ENCODE peak calls at places on chromosomes 1 and 21, in nine cellular contexts. S, Q, U, A, N, J, D, P and W are unnamed samples.

GRCh38 chr1:27668808-27669723 is 2.9 kb downstream of the IFI6 start:
- DNase-seq in N (peak), D (peak), S (peak), P (peak), A (no peak), J (peak), Q (peak), U (peak), W (no peak)

GRCh38 chr1:3652538-3653285 is 396 bp downstream of the TP73 start:
- DNase-seq in A (no peak), Q (no peak), N (peak), J (no peak), S (no peak), D (no peak), P (no peak), U (no peak), W (no peak)

GRCh38 chr1:47696911-47697441 is 259.1 kb downstream of the FOXD2 start:
- DNase-seq in D (no peak), A (no peak), Q (no peak), U (no peak), P (no peak), S (peak), N (peak), J (no peak), W (no peak)

GRCh38 chr21:29350246-29350779 is 51.6 kb downstream of the BACH1 start:
- DNase-seq in S (no peak), N (no peak), J (no peak), D (no peak), Q (no peak), P (peak), U (no peak), A (no peak), W (no peak)

GRCh38 chr1:206909167-206909882 is 12.1 kb downstream of the IL24 start:
- DNase-seq in P (peak), A (peak), N (peak), J (peak), S (no peak), U (peak), Q (peak), D (peak), W (no peak)

GRCh38 chr1:232291258-232291657 is 338.7 kb downstream of the SIPA1L2 start:
- DNase-seq in D (peak), Q (no peak), P (no peak), J (peak), S (no peak), A (no peak), U (no peak), N (no peak), W (no peak)

GRCh38 chr1:27571439-27572018 is 32.4 kb downstream of the AHDC1 start:
- DNase-seq in S (peak), P (no peak), Q (peak), N (no peak), A (no peak), D (no peak), J (no peak), U (no peak), W (no peak)

GRCh38 chr1:89953072-89953626 is 41.8 kb upstream of the ZNF326 start:
- DNase-seq in J (peak), U (no peak), P (peak), N (no peak), A (peak), Q (peak), S (no peak), D (peak), W (peak)

GRCh38 chr1:149945206-149945605 is 8.5 kb upstream of the MTMR11 start:
- DNase-seq in P (no peak), S (no peak), Q (no peak), A (no peak), J (no peak), N (no peak), U (no peak), D (no peak), W (no peak)

GRCh38 chr1:43199093-43199726 is 27.1 kb downstream of the CFAP57 start:
- DNase-seq in S (no peak), N (peak), U (no peak), J (no peak), P (peak), Q (no peak), A (peak), D (no peak), W (peak)

GRCh38 chr1:6785721-6786505 is 659 bp downstream of the CAMTA1 start:
- DNase-seq in N (peak), S (no peak), P (peak), A (no peak), U (peak), J (peak), D (no peak), Q (peak), W (no peak)

GRCh38 chr21:15045017-15045416 is 19.8 kb downstream of the NRIP1 start:
- DNase-seq in P (no peak), S (no peak), U (no peak), J (no peak), N (no peak), A (no peak), D (no peak), Q (no peak), W (no peak)

GRCh38 chr1:204442376-204443259 is 31.0 kb upstream of the PPP1R15B start:
- DNase-seq in P (no peak), J (no peak), N (no peak), D (no peak), Q (no peak), A (no peak), S (no peak), U (no peak), W (no peak)